ENCODE peak calls at places on chromosomes 7 and 10, in six cellular contexts. One of them, this sample, is unnamed.

GRCh38 chr7:46544396-46545008 is 623.4 kb upstream of the IGFBP3 start:
- DNase-seq in neural progenitor cell: no peak
- DNase-seq in CD4-positive, alpha-beta T cell: no peak
- DNase-seq in heart right ventricle: no peak
- DNase-seq in lower lobe of right lung: no peak
- DNase-seq in aorta: no peak
- DNase-seq in this sample: no peak

GRCh38 chr7:33886100-33886623 is 19.2 kb upstream of the BMPER start:
- DNase-seq in neural progenitor cell: peak
- DNase-seq in CD4-positive, alpha-beta T cell: no peak
- DNase-seq in heart right ventricle: no peak
- DNase-seq in lower lobe of right lung: no peak
- DNase-seq in aorta: no peak
- DNase-seq in this sample: no peak

GRCh38 chr10:15571570-15571969 is 148.2 kb downstream of the ITGA8 start:
- DNase-seq in neural progenitor cell: no peak
- DNase-seq in CD4-positive, alpha-beta T cell: no peak
- DNase-seq in heart right ventricle: peak
- DNase-seq in lower lobe of right lung: no peak
- DNase-seq in aorta: peak
- DNase-seq in this sample: peak

GRCh38 chr10:90193240-90193985 is 492.0 kb downstream of the KIF20B start:
- DNase-seq in neural progenitor cell: no peak
- DNase-seq in CD4-positive, alpha-beta T cell: no peak
- DNase-seq in heart right ventricle: no peak
- DNase-seq in lower lobe of right lung: no peak
- DNase-seq in aorta: no peak
- DNase-seq in this sample: no peak

GRCh38 chr7:80135306-80136104 is 874 bp downstream of the GNAI1 start:
- DNase-seq in neural progenitor cell: peak
- DNase-seq in CD4-positive, alpha-beta T cell: no peak
- DNase-seq in heart right ventricle: no peak
- DNase-seq in lower lobe of right lung: no peak
- DNase-seq in aorta: peak
- DNase-seq in this sample: peak

GRCh38 chr7:67206452-67206851 is 209.8 kb downstream of the TYW1 start:
- DNase-seq in neural progenitor cell: no peak
- DNase-seq in CD4-positive, alpha-beta T cell: no peak
- DNase-seq in heart right ventricle: no peak
- DNase-seq in lower lobe of right lung: no peak
- DNase-seq in aorta: no peak
- DNase-seq in this sample: no peak

GRCh38 chr10:35959103-35959740 is 317.1 kb upstream of the FZD8 start:
- DNase-seq in neural progenitor cell: no peak
- DNase-seq in CD4-positive, alpha-beta T cell: no peak
- DNase-seq in heart right ventricle: no peak
- DNase-seq in lower lobe of right lung: no peak
- DNase-seq in aorta: no peak
- DNase-seq in this sample: no peak

GRCh38 chr10:116440330-116441030 is 12.8 kb downstream of the PNLIPRP3 start:
- DNase-seq in neural progenitor cell: no peak
- DNase-seq in CD4-positive, alpha-beta T cell: no peak
- DNase-seq in heart right ventricle: no peak
- DNase-seq in lower lobe of right lung: no peak
- DNase-seq in aorta: no peak
- DNase-seq in this sample: no peak

GRCh38 chr7:5594616-5595544 is 171.2 kb upstream of the TNRC18 start:
- DNase-seq in neural progenitor cell: peak
- DNase-seq in CD4-positive, alpha-beta T cell: no peak
- DNase-seq in heart right ventricle: no peak
- DNase-seq in lower lobe of right lung: no peak
- DNase-seq in aorta: peak
- DNase-seq in this sample: no peak

GRCh38 chr10:75115137-75115536 is 3.7 kb downstream of the SAMD8 start:
- DNase-seq in neural progenitor cell: no peak
- DNase-seq in CD4-positive, alpha-beta T cell: no peak
- DNase-seq in heart right ventricle: no peak
- DNase-seq in lower lobe of right lung: no peak
- DNase-seq in aorta: no peak
- DNase-seq in this sample: no peak

GRCh38 chr7:84911077-84911476 is 275.8 kb downstream of the SEMA3D start:
- DNase-seq in neural progenitor cell: no peak
- DNase-seq in CD4-positive, alpha-beta T cell: no peak
- DNase-seq in heart right ventricle: no peak
- DNase-seq in lower lobe of right lung: no peak
- DNase-seq in aorta: no peak
- DNase-seq in this sample: no peak

GRCh38 chr10:99431190-99431549 is 746 bp upstream of the GOT1 start:
- DNase-seq in neural progenitor cell: peak
- DNase-seq in CD4-positive, alpha-beta T cell: no peak
- DNase-seq in heart right ventricle: peak
- DNase-seq in lower lobe of right lung: peak
- DNase-seq in aorta: peak
- DNase-seq in this sample: peak

GRCh38 chr7:151936207-151936606 is 20.0 kb upstream of the GALNTL5 start:
- DNase-seq in neural progenitor cell: no peak
- DNase-seq in CD4-positive, alpha-beta T cell: no peak
- DNase-seq in heart right ventricle: no peak
- DNase-seq in lower lobe of right lung: no peak
- DNase-seq in aorta: no peak
- DNase-seq in this sample: no peak

GRCh38 chr10:54441286-54441685 is 359.7 kb downstream of the PCDH15 start:
- DNase-seq in neural progenitor cell: no peak
- DNase-seq in CD4-positive, alpha-beta T cell: no peak
- DNase-seq in heart right ventricle: no peak
- DNase-seq in lower lobe of right lung: no peak
- DNase-seq in aorta: no peak
- DNase-seq in this sample: no peak

GRCh38 chr10:8060704-8061121 is 6.2 kb downstream of the GATA3 start:
- DNase-seq in neural progenitor cell: no peak
- DNase-seq in CD4-positive, alpha-beta T cell: no peak
- DNase-seq in heart right ventricle: no peak
- DNase-seq in lower lobe of right lung: no peak
- DNase-seq in aorta: no peak
- DNase-seq in this sample: no peak

GRCh38 chr10:79245539-79246208 is 101.6 kb upstream of the PPIF start:
- DNase-seq in neural progenitor cell: no peak
- DNase-seq in CD4-positive, alpha-beta T cell: no peak
- DNase-seq in heart right ventricle: peak
- DNase-seq in lower lobe of right lung: no peak
- DNase-seq in aorta: no peak
- DNase-seq in this sample: no peak
- H3K27ac ChIP-seq in neural progenitor cell: no peak
- H3K27ac ChIP-seq in CD4-positive, alpha-beta T cell: no peak
- H3K27ac ChIP-seq in heart right ventricle: peak
- H3K27ac ChIP-seq in lower lobe of right lung: peak
- H3K27ac ChIP-seq in aorta: peak
- H3K27ac ChIP-seq in this sample: peak

DNA sequence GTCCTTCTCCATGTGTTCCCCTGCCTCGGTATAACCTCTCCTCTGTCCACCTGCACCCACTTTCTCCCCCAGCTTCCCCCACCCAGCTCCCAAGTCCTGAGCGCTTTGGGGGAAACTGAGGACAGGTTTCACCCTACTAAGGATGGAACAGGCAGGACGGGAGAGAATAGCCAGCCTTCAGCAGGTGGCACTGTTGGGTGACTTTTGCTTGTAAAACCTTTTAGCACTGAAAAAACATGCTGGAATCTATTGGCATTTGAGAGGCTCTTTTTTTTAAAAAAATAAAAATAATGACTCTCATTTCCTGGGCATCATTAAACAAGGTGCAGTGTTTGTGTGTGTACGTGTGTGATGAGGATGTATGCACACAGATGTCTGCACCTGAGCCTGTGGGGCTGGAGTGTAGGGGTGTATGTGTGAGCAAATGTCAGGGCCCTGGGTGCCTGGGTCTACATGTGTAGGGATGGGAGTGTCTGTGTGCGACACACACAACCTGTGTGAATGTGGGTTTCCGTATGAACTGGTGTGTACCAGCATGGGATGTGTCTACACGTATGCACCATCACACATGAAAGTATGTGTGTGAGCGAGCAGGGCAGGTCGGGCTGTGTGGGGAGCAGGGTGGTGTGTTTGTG is 177.9 kb downstream of the RPS24 start:
- DNase-seq in neural progenitor cell: peak
- DNase-seq in CD4-positive, alpha-beta T cell: no peak
- DNase-seq in heart right ventricle: no peak
- DNase-seq in lower lobe of right lung: no peak
- DNase-seq in aorta: peak
- DNase-seq in this sample: peak
- H3K27ac ChIP-seq in neural progenitor cell: no peak
- H3K27ac ChIP-seq in CD4-positive, alpha-beta T cell: no peak
- H3K27ac ChIP-seq in heart right ventricle: peak
- H3K27ac ChIP-seq in lower lobe of right lung: no peak
- H3K27ac ChIP-seq in aorta: no peak
- H3K27ac ChIP-seq in this sample: no peak

GRCh38 chr7:30799976-30800661 is 28.9 kb downstream of the MINDY4 start:
- DNase-seq in neural progenitor cell: no peak
- DNase-seq in CD4-positive, alpha-beta T cell: no peak
- DNase-seq in heart right ventricle: no peak
- DNase-seq in lower lobe of right lung: no peak
- DNase-seq in aorta: no peak
- DNase-seq in this sample: no peak

GRCh38 chr7:30797294-30798040 is 26.2 kb downstream of the MINDY4 start:
- DNase-seq in neural progenitor cell: no peak
- DNase-seq in CD4-positive, alpha-beta T cell: no peak
- DNase-seq in heart right ventricle: no peak
- DNase-seq in lower lobe of right lung: no peak
- DNase-seq in aorta: no peak
- DNase-seq in this sample: no peak

GRCh38 chr7:30799206-30799975 is 28.2 kb downstream of the MINDY4 start:
- DNase-seq in neural progenitor cell: no peak
- DNase-seq in CD4-positive, alpha-beta T cell: no peak
- DNase-seq in heart right ventricle: no peak
- DNase-seq in lower lobe of right lung: no peak
- DNase-seq in aorta: peak
- DNase-seq in this sample: no peak

GRCh38 chr7:30795161-30795943 is 24.1 kb downstream of the MINDY4 start:
- DNase-seq in neural progenitor cell: no peak
- DNase-seq in CD4-positive, alpha-beta T cell: no peak
- DNase-seq in heart right ventricle: no peak
- DNase-seq in lower lobe of right lung: no peak
- DNase-seq in aorta: no peak
- DNase-seq in this sample: no peak

DNA sequence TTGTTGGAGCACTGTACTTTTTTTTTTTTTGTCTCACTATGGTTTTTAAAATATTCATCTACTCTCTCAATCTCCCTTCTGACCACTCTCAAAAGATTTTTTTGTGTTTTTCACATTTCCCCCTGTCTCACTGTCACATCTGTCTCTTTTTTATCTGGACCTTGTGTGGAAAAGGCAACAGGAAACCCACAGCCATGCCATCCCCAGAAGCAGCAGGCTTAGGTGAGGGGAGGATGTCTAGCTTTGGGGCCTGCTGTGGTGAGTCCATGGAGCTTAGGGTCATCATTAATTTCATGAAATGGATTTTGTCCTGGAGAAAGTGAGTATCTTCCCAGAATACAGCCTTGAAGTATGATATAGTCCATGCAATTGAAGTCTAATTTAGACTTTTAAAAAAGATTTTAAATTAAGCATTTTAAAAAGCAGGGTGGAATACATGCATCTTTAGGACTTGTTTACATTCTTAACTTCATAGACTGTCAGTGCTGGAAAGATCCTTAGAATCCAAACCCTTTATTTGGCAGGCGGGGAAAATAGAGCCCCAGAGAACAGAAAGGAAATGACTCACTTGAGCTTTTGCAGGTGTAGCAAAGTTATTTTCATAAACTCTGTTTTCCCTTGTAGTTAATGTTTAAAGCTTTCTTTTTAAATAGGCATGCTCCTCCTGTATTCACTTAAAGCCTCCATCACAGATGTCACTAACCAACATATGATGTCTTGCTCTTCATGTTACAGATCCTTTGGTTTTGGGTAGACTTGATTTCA is 25.1 kb downstream of the MINDY4 start:
- DNase-seq in neural progenitor cell: no peak
- DNase-seq in CD4-positive, alpha-beta T cell: no peak
- DNase-seq in heart right ventricle: no peak
- DNase-seq in lower lobe of right lung: no peak
- DNase-seq in aorta: no peak
- DNase-seq in this sample: no peak
- H3K27ac ChIP-seq in neural progenitor cell: no peak
- H3K27ac ChIP-seq in CD4-positive, alpha-beta T cell: no peak
- H3K27ac ChIP-seq in heart right ventricle: peak
- H3K27ac ChIP-seq in lower lobe of right lung: no peak
- H3K27ac ChIP-seq in aorta: no peak
- H3K27ac ChIP-seq in this sample: no peak

GRCh38 chr7:65749039-65749438 is 123.8 kb upstream of the VKORC1L1 start:
- DNase-seq in neural progenitor cell: no peak
- DNase-seq in CD4-positive, alpha-beta T cell: no peak
- DNase-seq in heart right ventricle: no peak
- DNase-seq in lower lobe of right lung: no peak
- DNase-seq in aorta: no peak
- DNase-seq in this sample: no peak
- H3K27ac ChIP-seq in neural progenitor cell: no peak
- H3K27ac ChIP-seq in CD4-positive, alpha-beta T cell: no peak
- H3K27ac ChIP-seq in heart right ventricle: no peak
- H3K27ac ChIP-seq in lower lobe of right lung: no peak
- H3K27ac ChIP-seq in aorta: no peak
- H3K27ac ChIP-seq in this sample: no peak

GRCh38 chr10:121531830-121532178 is 66.4 kb downstream of the FGFR2 start:
- DNase-seq in neural progenitor cell: no peak
- DNase-seq in CD4-positive, alpha-beta T cell: no peak
- DNase-seq in heart right ventricle: no peak
- DNase-seq in lower lobe of right lung: no peak
- DNase-seq in aorta: no peak
- DNase-seq in this sample: no peak

GRCh38 chr10:121531076-121531829 is 67.0 kb downstream of the FGFR2 start:
- DNase-seq in neural progenitor cell: peak
- DNase-seq in CD4-positive, alpha-beta T cell: no peak
- DNase-seq in heart right ventricle: no peak
- DNase-seq in lower lobe of right lung: no peak
- DNase-seq in aorta: no peak
- DNase-seq in this sample: no peak

GRCh38 chr10:121530481-121531075 is 67.7 kb downstream of the FGFR2 start:
- DNase-seq in neural progenitor cell: no peak
- DNase-seq in CD4-positive, alpha-beta T cell: no peak
- DNase-seq in heart right ventricle: no peak
- DNase-seq in lower lobe of right lung: no peak
- DNase-seq in aorta: no peak
- DNase-seq in this sample: no peak

GRCh38 chr10:121535381-121535780 is 62.9 kb downstream of the FGFR2 start:
- DNase-seq in neural progenitor cell: no peak
- DNase-seq in CD4-positive, alpha-beta T cell: no peak
- DNase-seq in heart right ventricle: no peak
- DNase-seq in lower lobe of right lung: no peak
- DNase-seq in aorta: no peak
- DNase-seq in this sample: no peak

DNA sequence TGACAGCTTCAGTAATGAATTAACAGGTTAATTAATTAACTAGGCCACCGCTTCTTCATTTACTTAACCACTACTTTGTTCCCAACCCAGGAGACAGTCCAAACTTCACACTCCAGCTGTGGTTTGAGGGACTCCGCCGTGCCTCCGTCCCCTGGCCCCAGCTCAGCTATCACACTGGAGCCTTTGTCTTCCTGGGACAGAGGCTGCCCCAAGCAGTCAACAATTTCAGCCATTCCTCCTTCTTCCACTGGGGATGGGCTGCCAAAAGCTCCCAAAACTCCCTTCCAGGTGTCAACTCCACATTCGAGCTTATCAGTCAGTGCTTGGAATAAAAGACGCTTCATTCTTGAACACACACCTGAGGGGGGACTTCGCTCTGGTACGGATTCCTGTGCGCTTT is 65.8 kb downstream of the FGFR2 start:
- DNase-seq in neural progenitor cell: peak
- DNase-seq in CD4-positive, alpha-beta T cell: no peak
- DNase-seq in heart right ventricle: no peak
- DNase-seq in lower lobe of right lung: no peak
- DNase-seq in aorta: no peak
- DNase-seq in this sample: peak
- H3K27ac ChIP-seq in neural progenitor cell: no peak
- H3K27ac ChIP-seq in CD4-positive, alpha-beta T cell: no peak
- H3K27ac ChIP-seq in heart right ventricle: no peak
- H3K27ac ChIP-seq in lower lobe of right lung: no peak
- H3K27ac ChIP-seq in aorta: no peak
- H3K27ac ChIP-seq in this sample: peak

This sample was measured in substantia nigra.